ENCODE peak calls at places on chromosomes 1 and 21, in six cellular contexts. V is HTR-8/SVneo; U is A549; I is non-pigmented ciliary epithelial cell; E is stimulated activated CD4-positive, alpha-beta T cell treated with anti-CD3 and anti-CD28 coated beads, Interleukin-2, amount 100 ng/mL, for 24 hours; A is stomach. D is an unnamed sample.

GRCh38 chr1:155007253-155007828 is 4.7 kb downstream of the ZBTB7B start:
- DNase-seq in A (peak; percentile 86), U (no peak), E (no peak), V (no peak), I (no peak), D (no peak)

GRCh38 chr1:234586304-234586703 is 23.7 kb downstream of the IRF2BP2 start:
- DNase-seq in U (no peak), V (no peak), E (no peak), A (no peak), I (no peak), D (no peak)

GRCh38 chr1:174160109-174160473 is 771 bp downstream of the RABGAP1L start:
- DNase-seq in I (no peak), A (peak; percentile 66), U (peak; percentile 37), V (peak; percentile 31), E (peak; percentile 33), D (peak; percentile 55)

GRCh38 chr1:45205000-45205909 is 1.1 kb downstream of the ZSWIM5 start:
- DNase-seq in I (no peak), V (peak; percentile 19), A (peak; percentile 39), U (peak; percentile 21), E (peak; percentile 38), D (peak; percentile 22)

GRCh38 chr1:25712299-25712970 is 87.6 kb upstream of the SELENON start:
- DNase-seq in A (no peak), E (no peak), V (no peak), I (no peak), U (no peak), D (no peak)

GRCh38 chr1:44637590-44638411 is 36.5 kb downstream of the TMEM53 start:
- DNase-seq in U (no peak), V (no peak), E (no peak), I (no peak), A (no peak), D (no peak)

GRCh38 chr1:234589064-234589765 is 20.8 kb downstream of the IRF2BP2 start:
- DNase-seq in V (no peak), U (no peak), E (no peak), A (no peak), I (no peak), D (no peak)

GRCh38 chr1:14668448-14669029 is 70.1 kb downstream of the KAZN start:
- DNase-seq in I (no peak), U (no peak), V (no peak), E (no peak), A (no peak), D (no peak)

GRCh38 chr21:16838330-16838729 is 674.5 kb upstream of the CXADR start:
- DNase-seq in I (no peak), U (no peak), V (no peak), E (no peak), A (no peak), D (no peak)

D was measured in HepG2.